ENCODE peak calls at places on chromosomes 4 and X, in seven cellular contexts. Z, P, W, K, D, R and B are unnamed samples.

GRCh38 chrX:68490644-68491043 is 8.2 kb upstream of the YIPF6 start:
- DNase-seq in R (no peak), W (no peak), P (no peak), D (peak), K (no peak), Z (no peak), B (no peak)

GRCh38 chr4:52372269-52372668 is 286.8 kb downstream of the USP46 start:
- DNase-seq in W (no peak), D (no peak), K (no peak), R (no peak), P (no peak), Z (no peak), B (no peak)

GRCh38 chr4:75844151-75844662 is 58.0 kb downstream of the PPEF2 start:
- DNase-seq in R (peak), K (no peak), P (no peak), W (no peak), Z (no peak), D (no peak), B (no peak)

GRCh38 chr4:138573246-138573645 is 331.1 kb upstream of the SLC7A11 start:
- DNase-seq in K (no peak), Z (no peak), W (no peak), D (no peak), P (no peak), R (no peak), B (no peak)

GRCh38 chr4:128177376-128177959 is 110.1 kb downstream of the PGRMC2 start:
- DNase-seq in K (no peak), D (no peak), P (no peak), R (no peak), W (no peak), Z (no peak), B (no peak)

GRCh38 chrX:17441965-17442364 is 67.0 kb downstream of the NHS start:
- DNase-seq in R (no peak), W (no peak), P (no peak), Z (no peak), K (no peak), D (no peak), B (no peak)

GRCh38 chr4:20760053-20760452 is 59.8 kb downstream of the PACRGL start:
- DNase-seq in Z (no peak), D (peak), P (no peak), W (no peak), K (no peak), R (no peak), B (no peak)

GRCh38 chr4:118351851-118352827 is 664 bp downstream of the PRSS12 start:
- DNase-seq in K (no peak), Z (peak), P (no peak), W (no peak), D (no peak), R (no peak), B (no peak)

GRCh38 chr4:22435652-22436051 is 80.2 kb downstream of the ADGRA3 start:
- DNase-seq in D (no peak), P (no peak), R (no peak), Z (no peak), W (no peak), K (no peak), B (no peak)

GRCh38 chr4:172785623-172786022 is 383.0 kb upstream of the GALNT7 start:
- DNase-seq in R (no peak), P (no peak), D (no peak), W (no peak), Z (no peak), K (no peak), B (no peak)

GRCh38 chrX:84064164-84064563 is 123.8 kb downstream of the RPS6KA6 start:
- DNase-seq in K (no peak), W (no peak), D (no peak), P (no peak), Z (no peak), R (no peak), B (no peak)

GRCh38 chr4:142377345-142378091 is 468.6 kb downstream of the INPP4B start:
- DNase-seq in W (no peak), P (no peak), R (no peak), K (no peak), D (no peak), Z (no peak), B (no peak)

GRCh38 chr4:87103691-87104187 is 116.7 kb downstream of the KLHL8 start:
- DNase-seq in P (no peak), K (no peak), D (no peak), Z (no peak), W (no peak), R (peak), B (no peak)

GRCh38 chr4:15451866-15452765 is 17.6 kb upstream of the CC2D2A start:
- DNase-seq in Z (no peak), K (no peak), D (no peak), R (peak), P (no peak), W (no peak), B (peak)

GRCh38 chrX:10047631-10048030 is 80.5 kb downstream of the CLDN34 start:
- DNase-seq in W (no peak), K (no peak), D (no peak), P (no peak), Z (peak), R (no peak), B (no peak)

GRCh38 chr4:70706516-70706915 is 15.2 kb upstream of the RUFY3 start:
- DNase-seq in K (no peak), D (peak), Z (no peak), R (no peak), W (no peak), P (no peak), B (no peak)

GRCh38 chr4:100190643-100191600 is 654 bp upstream of the DDIT4L start:
- DNase-seq in Z (no peak), D (no peak), P (no peak), W (no peak), R (no peak), K (no peak), B (no peak)

GRCh38 chrX:257681-258289 is 23.4 kb upstream of the PLCXD1 start:
- DNase-seq in Z (peak), D (no peak), R (no peak), W (no peak), P (no peak), K (no peak), B (no peak)